ENCODE peak calls at places on chromosomes 7 and 10, in five cellular contexts. Z is spleen, M is transverse colon, F is H1, Y is breast epithelium. Q is an unnamed sample.

GRCh38 chr7:84372155-84372621 is 177.6 kb upstream of the SEMA3A start:
- DNase-seq in Z (no peak), M (no peak), F (no peak), Y (no peak), Q (no peak)

GRCh38 chr10:31757831-31758230 is 170.8 kb downstream of the ARHGAP12 start:
- DNase-seq in Z (no peak), M (no peak), F (no peak), Y (no peak), Q (no peak)

GRCh38 chr10:61836888-61837747 is 64.4 kb upstream of the ARID5B start:
- DNase-seq in Z (no peak), M (no peak), F (no peak), Y (no peak), Q (no peak)

GRCh38 chr10:58385784-58386112 is 538 bp downstream of the TFAM start:
- DNase-seq in Z (no peak), M (peak; percentile 42), F (no peak), Y (peak; percentile 18), Q (no peak)

GRCh38 chr7:41955475-41956243 is 252.8 kb upstream of the INHBA start:
- DNase-seq in Z (peak; percentile 83), M (peak; percentile 83), F (peak; percentile 66), Y (peak; percentile 96), Q (no peak)

GRCh38 chr10:70477661-70478162 is 855 bp upstream of the PALD1 start:
- DNase-seq in Z (peak; percentile 88), M (peak; percentile 23), F (peak; percentile 59), Y (no peak), Q (no peak)

GRCh38 chr10:113133497-113133896 is 183.4 kb downstream of the TCF7L2 start:
- DNase-seq in Z (no peak), M (no peak), F (no peak), Y (no peak), Q (no peak)

GRCh38 chr10:86730227-86730626 is 26.2 kb upstream of the BMPR1A start:
- DNase-seq in Z (no peak), M (peak; percentile 74), F (no peak), Y (no peak), Q (no peak)

GRCh38 chr10:92387289-92387940 is 96.4 kb downstream of the MARCHF5 start:
- DNase-seq in Z (no peak), M (no peak), F (peak; percentile 94), Y (no peak), Q (no peak)

GRCh38 chr10:124138195-124138882 is 44.9 kb upstream of the CHST15 start:
- DNase-seq in Z (no peak), M (no peak), F (no peak), Y (peak; percentile 57), Q (no peak)
- TF ChIP-seq POLR2AphosphoS5 in Z (no peak), M (no peak), F (no peak), Y (peak; percentile 28), Q (no peak)

GRCh38 chr7:96076350-96076707 is 245.6 kb downstream of the SLC25A13 start:
- DNase-seq in Z (no peak), M (no peak), F (no peak), Y (no peak), Q (no peak)

GRCh38 chr7:96080021-96080420 is 241.9 kb downstream of the SLC25A13 start:
- DNase-seq in Z (no peak), M (no peak), F (no peak), Y (no peak), Q (no peak)

DNA sequence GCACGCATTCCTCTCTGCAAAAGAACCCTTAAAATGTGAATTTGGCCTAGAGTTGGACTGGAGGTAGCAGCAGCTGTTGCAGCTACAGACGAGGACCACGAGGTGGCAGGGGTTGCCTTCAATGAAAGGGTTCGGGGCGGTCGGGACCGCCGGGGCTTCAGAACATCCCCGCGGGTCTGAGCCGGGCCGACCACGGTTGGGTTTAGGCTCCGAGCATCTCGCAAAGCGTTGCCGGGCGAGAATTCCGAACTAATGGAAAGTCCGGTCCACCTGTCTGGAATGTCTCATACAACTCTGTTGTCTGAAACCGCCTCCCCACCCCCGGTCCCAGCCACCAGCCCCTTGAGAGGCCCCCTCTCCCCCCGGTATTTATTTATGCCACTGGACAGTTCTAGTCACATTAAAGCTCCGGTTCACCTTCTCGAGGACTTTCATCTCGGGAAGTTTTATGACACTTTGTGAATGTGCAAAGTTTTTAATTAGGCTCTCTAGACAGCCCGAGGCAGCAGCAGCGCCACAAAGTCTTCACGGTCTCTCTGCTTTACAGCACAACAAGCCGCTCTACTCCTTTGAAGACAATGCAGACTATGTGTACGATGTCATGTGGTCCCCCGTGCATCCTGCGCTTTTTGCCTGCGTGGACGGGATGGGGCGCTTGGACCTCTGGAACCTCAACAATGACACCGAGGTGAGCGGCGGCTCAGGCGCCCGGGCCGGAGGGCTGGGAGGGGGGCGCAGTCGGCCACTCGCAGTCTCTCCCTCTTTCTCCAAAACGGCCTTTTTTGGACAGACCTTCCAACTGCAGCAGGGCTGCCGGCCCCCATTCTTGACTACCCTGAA is 246.2 kb downstream of the SLC25A13 start:
- DNase-seq in Z (peak; percentile 81), M (peak; percentile 41), F (peak; percentile 71), Y (peak; percentile 24), Q (peak; percentile 42)
- TF ChIP-seq POLR2A in Z (no peak), M (no peak), F (no peak), Y (no peak), Q (no peak)

GRCh38 chr7:17618652-17618974 is 320.2 kb downstream of the AHR start:
- DNase-seq in Z (no peak), M (no peak), F (no peak), Y (no peak), Q (no peak)
- TF ChIP-seq POLR2AphosphoS5 in Z (no peak), M (no peak), F (no peak), Y (no peak), Q (no peak)

GRCh38 chr10:87862644-87863101 is 660 bp downstream of the KLLN start:
- DNase-seq in Z (no peak), M (no peak), F (no peak), Y (peak; percentile 43), Q (peak; percentile 30)

GRCh38 chr10:87861566-87861952 is 1.8 kb downstream of the KLLN start:
- DNase-seq in Z (peak; percentile 93), M (peak; percentile 79), F (no peak), Y (peak; percentile 60), Q (peak; percentile 20)

GRCh38 chr10:87861034-87861433 is 2.3 kb downstream of the KLLN start:
- DNase-seq in Z (no peak), M (no peak), F (no peak), Y (no peak), Q (no peak)

GRCh38 chr10:87863102-87863943 is at the start of the genes KLLN and PTEN:
- DNase-seq in Z (peak; percentile 97), M (peak; percentile 92), F (peak; percentile 90), Y (peak; percentile 79), Q (peak; percentile 65)

GRCh38 chr10:87861953-87862643 is 1.2 kb downstream of the KLLN start:
- DNase-seq in Z (peak; percentile 99), M (peak; percentile 98), F (peak; percentile 98), Y (peak; percentile 93), Q (peak; percentile 68)
- TF ChIP-seq POLR2A in Z (peak; percentile 39), M (peak; percentile 67), F (peak; percentile 95), Y (peak; percentile 23), Q (peak; percentile 86)

DNA sequence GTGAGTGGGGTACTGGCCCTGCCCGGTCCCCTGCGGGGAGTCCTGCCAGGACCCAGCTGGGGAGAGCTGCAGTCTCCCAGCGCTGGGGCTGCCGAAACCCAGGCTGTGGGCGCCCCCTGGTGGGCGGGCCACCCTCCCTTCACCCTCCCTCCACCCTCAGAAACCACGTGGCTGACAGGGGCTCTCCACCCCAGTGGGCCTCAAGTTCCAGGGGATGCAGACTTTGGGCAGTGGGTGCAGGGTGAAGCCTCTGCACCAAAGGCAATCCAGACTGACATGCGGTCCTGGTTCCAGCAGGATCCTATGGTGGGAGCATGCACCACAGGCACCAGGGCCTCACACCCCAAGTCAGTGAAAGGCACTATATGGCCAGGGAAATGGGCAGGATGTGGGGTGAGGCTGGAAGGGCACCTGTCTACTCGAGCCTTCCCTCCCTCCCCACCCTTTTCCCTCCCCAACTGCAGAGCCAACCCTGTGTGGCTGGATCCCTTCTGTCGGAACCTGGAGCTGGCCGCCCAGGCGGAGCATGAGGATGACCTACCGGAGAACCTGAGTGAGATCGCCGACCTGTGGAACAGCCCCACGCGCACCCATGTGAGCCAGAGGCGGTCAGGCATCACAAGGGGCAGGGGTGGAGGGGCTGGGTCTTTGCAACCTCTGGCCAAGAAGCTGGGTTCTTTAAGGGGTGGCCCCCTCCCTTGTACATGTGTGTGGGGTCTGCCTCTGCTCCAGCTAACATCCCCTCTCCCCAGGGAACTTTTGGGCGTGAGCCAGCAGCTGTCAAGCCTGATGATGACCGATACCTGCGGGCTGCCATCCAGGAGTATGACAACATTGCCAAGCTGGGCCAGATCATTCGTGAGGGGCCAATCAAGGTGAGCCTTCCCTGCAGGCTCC is 38.8 kb downstream of the PSAP start:
- DNase-seq in Z (peak; percentile 96), M (peak; percentile 78), F (peak; percentile 87), Y (no peak), Q (peak; percentile 94)
- TF ChIP-seq POLR2AphosphoS5 in Z (peak; percentile 87), M (no peak), F (no peak), Y (no peak), Q (no peak)